ENCODE peak calls at places on chromosomes 5 and 9, in four cellular contexts. One of them, this sample, is unnamed.
A peak's percentile ranks its signal among the peaks of the same experiment; 100 is the strongest.

GRCh38 chr5:151243127-151243526 is 9.9 kb upstream of the GM2A start:
- DNase-seq in heart left ventricle: no peak
- DNase-seq in CD8-positive, alpha-beta T cell: no peak
- DNase-seq in transverse colon: no peak
- DNase-seq in this sample: no peak

GRCh38 chr5:168778536-168778935 is 199.4 kb upstream of the PANK3 start:
- DNase-seq in transverse colon: no peak
- DNase-seq in CD8-positive, alpha-beta T cell: no peak
- DNase-seq in heart left ventricle: no peak
- DNase-seq in this sample: no peak

GRCh38 chr9:98285446-98285845 is 30.0 kb upstream of the TBC1D2 start:
- DNase-seq in heart left ventricle: no peak
- DNase-seq in transverse colon: no peak
- DNase-seq in CD8-positive, alpha-beta T cell: no peak
- DNase-seq in this sample: no peak

GRCh38 chr9:127311239-127311741 is 46.7 kb downstream of the GARNL3 start:
- DNase-seq in transverse colon: peak; percentile 37
- DNase-seq in heart left ventricle: peak; percentile 45
- DNase-seq in CD8-positive, alpha-beta T cell: peak; percentile 52
- DNase-seq in this sample: peak; percentile 36

GRCh38 chr5:125283372-125283771 is 536.9 kb upstream of the ZNF608 start:
- DNase-seq in heart left ventricle: no peak
- DNase-seq in transverse colon: no peak
- DNase-seq in CD8-positive, alpha-beta T cell: no peak
- DNase-seq in this sample: no peak

GRCh38 chr9:14082732-14083131 is 231.2 kb downstream of the NFIB start:
- DNase-seq in heart left ventricle: no peak
- DNase-seq in CD8-positive, alpha-beta T cell: no peak
- DNase-seq in transverse colon: no peak
- DNase-seq in this sample: no peak

GRCh38 chr9:33290247-33290993 is at the start of gene NFX1:
- DNase-seq in CD8-positive, alpha-beta T cell: peak; percentile 99
- DNase-seq in heart left ventricle: peak; percentile 98
- DNase-seq in transverse colon: peak; percentile 99
- DNase-seq in this sample: peak; percentile 99

GRCh38 chr5:43041669-43042175 is 1.6 kb upstream of the ANXA2R start:
- DNase-seq in heart left ventricle: peak; percentile 37
- DNase-seq in transverse colon: peak; percentile 63
- DNase-seq in CD8-positive, alpha-beta T cell: no peak
- DNase-seq in this sample: peak; percentile 69

GRCh38 chr5:151673421-151673820 is 13.3 kb downstream of the SPARC start:
- DNase-seq in CD8-positive, alpha-beta T cell: no peak
- DNase-seq in transverse colon: no peak
- DNase-seq in heart left ventricle: no peak
- DNase-seq in this sample: no peak

GRCh38 chr5:172830876-172831662 is 3.0 kb upstream of the ERGIC1 start:
- DNase-seq in transverse colon: no peak
- DNase-seq in CD8-positive, alpha-beta T cell: no peak
- DNase-seq in heart left ventricle: no peak
- DNase-seq in this sample: peak; percentile 34

GRCh38 chr5:151721087-151721646 is 34.5 kb upstream of the SPARC start:
- DNase-seq in transverse colon: no peak
- DNase-seq in CD8-positive, alpha-beta T cell: no peak
- DNase-seq in heart left ventricle: no peak
- DNase-seq in this sample: no peak

GRCh38 chr5:176995896-176996767 is 10.4 kb downstream of the UIMC1 start:
- DNase-seq in CD8-positive, alpha-beta T cell: no peak
- DNase-seq in transverse colon: no peak
- DNase-seq in heart left ventricle: no peak
- DNase-seq in this sample: peak; percentile 3

GRCh38 chr9:79023134-79023577 is 548.6 kb upstream of the TLE4 start:
- DNase-seq in heart left ventricle: no peak
- DNase-seq in transverse colon: no peak
- DNase-seq in CD8-positive, alpha-beta T cell: no peak
- DNase-seq in this sample: no peak

GRCh38 chr5:91266184-91266705 is 116.9 kb downstream of the ARRDC3 start:
- DNase-seq in transverse colon: no peak
- DNase-seq in heart left ventricle: no peak
- DNase-seq in CD8-positive, alpha-beta T cell: no peak
- DNase-seq in this sample: no peak

GRCh38 chr9:13503599-13503998 is 224.1 kb upstream of the MPDZ start:
- DNase-seq in transverse colon: no peak
- DNase-seq in CD8-positive, alpha-beta T cell: no peak
- DNase-seq in heart left ventricle: no peak
- DNase-seq in this sample: no peak

GRCh38 chr9:84862786-84863185 is 193.3 kb downstream of the NTRK2 start:
- DNase-seq in transverse colon: no peak
- DNase-seq in CD8-positive, alpha-beta T cell: no peak
- DNase-seq in heart left ventricle: peak; percentile 63
- DNase-seq in this sample: no peak

GRCh38 chr9:133945977-133946753 is 46.0 kb downstream of the VAV2 start:
- DNase-seq in heart left ventricle: peak; percentile 21
- DNase-seq in CD8-positive, alpha-beta T cell: no peak
- DNase-seq in transverse colon: no peak
- DNase-seq in this sample: no peak

GRCh38 chr5:36877667-36878420 is 1.3 kb downstream of the NIPBL start:
- DNase-seq in CD8-positive, alpha-beta T cell: no peak
- DNase-seq in heart left ventricle: no peak
- DNase-seq in transverse colon: no peak
- DNase-seq in this sample: peak; percentile 28

GRCh38 chr5:143194713-143195112 is 208.8 kb downstream of the NR3C1 start:
- DNase-seq in transverse colon: no peak
- DNase-seq in heart left ventricle: no peak
- DNase-seq in CD8-positive, alpha-beta T cell: no peak
- DNase-seq in this sample: no peak

GRCh38 chr5:66894480-66895240 is 298.5 kb downstream of the MAST4 start:
- DNase-seq in heart left ventricle: no peak
- DNase-seq in CD8-positive, alpha-beta T cell: no peak
- DNase-seq in transverse colon: no peak
- DNase-seq in this sample: no peak

GRCh38 chr9:27278374-27278773 is 18.6 kb downstream of the EQTN start:
- DNase-seq in transverse colon: no peak
- DNase-seq in heart left ventricle: no peak
- DNase-seq in CD8-positive, alpha-beta T cell: no peak
- DNase-seq in this sample: no peak

GRCh38 chr5:178196413-178196812 is 7.9 kb upstream of the HNRNPAB start:
- DNase-seq in transverse colon: no peak
- DNase-seq in heart left ventricle: no peak
- DNase-seq in CD8-positive, alpha-beta T cell: no peak
- DNase-seq in this sample: no peak

GRCh38 chr9:130639866-130640555 is 24.4 kb upstream of the PRDM12 start:
- DNase-seq in heart left ventricle: no peak
- DNase-seq in CD8-positive, alpha-beta T cell: no peak
- DNase-seq in transverse colon: no peak
- DNase-seq in this sample: no peak

GRCh38 chr5:124652514-124652819 is 94.0 kb downstream of the ZNF608 start:
- DNase-seq in transverse colon: no peak
- DNase-seq in CD8-positive, alpha-beta T cell: no peak
- DNase-seq in heart left ventricle: no peak
- DNase-seq in this sample: no peak

GRCh38 chr5:159586941-159587340 is 256.7 kb upstream of the IL12B start:
- DNase-seq in transverse colon: no peak
- DNase-seq in CD8-positive, alpha-beta T cell: no peak
- DNase-seq in heart left ventricle: no peak
- DNase-seq in this sample: no peak

GRCh38 chr9:68678430-68678829 is 26.6 kb upstream of the PIP5K1B start:
- DNase-seq in heart left ventricle: peak; percentile 26
- DNase-seq in CD8-positive, alpha-beta T cell: no peak
- DNase-seq in transverse colon: peak; percentile 10
- DNase-seq in this sample: no peak

GRCh38 chr5:136811551-136811950 is 446.2 kb upstream of the TRPC7 start:
- DNase-seq in CD8-positive, alpha-beta T cell: no peak
- DNase-seq in heart left ventricle: peak; percentile 52
- DNase-seq in transverse colon: no peak
- DNase-seq in this sample: no peak

GRCh38 chr5:74123928-74124327 is 497.9 kb downstream of the ARHGEF28 start:
- DNase-seq in CD8-positive, alpha-beta T cell: no peak
- DNase-seq in heart left ventricle: no peak
- DNase-seq in transverse colon: no peak
- DNase-seq in this sample: no peak

GRCh38 chr9:123138156-123138555 is 104.7 kb downstream of the GPR21 start:
- DNase-seq in CD8-positive, alpha-beta T cell: no peak
- DNase-seq in transverse colon: no peak
- DNase-seq in heart left ventricle: no peak
- DNase-seq in this sample: no peak

GRCh38 chr5:39024884-39025283 is 49.3 kb downstream of the RICTOR start:
- DNase-seq in CD8-positive, alpha-beta T cell: no peak
- DNase-seq in heart left ventricle: no peak
- DNase-seq in transverse colon: no peak
- DNase-seq in this sample: no peak

GRCh38 chr9:14058078-14058688 is 255.8 kb downstream of the NFIB start:
- DNase-seq in heart left ventricle: no peak
- DNase-seq in transverse colon: no peak
- DNase-seq in CD8-positive, alpha-beta T cell: no peak
- DNase-seq in this sample: no peak

GRCh38 chr9:115117999-115118470 is at the start of gene TNC:
- DNase-seq in heart left ventricle: peak; percentile 74
- DNase-seq in CD8-positive, alpha-beta T cell: no peak
- DNase-seq in transverse colon: peak; percentile 50
- DNase-seq in this sample: no peak

GRCh38 chr5:71640408-71640807 is 53.3 kb downstream of the MCCC2 start:
- DNase-seq in heart left ventricle: no peak
- DNase-seq in CD8-positive, alpha-beta T cell: no peak
- DNase-seq in transverse colon: no peak
- DNase-seq in this sample: no peak

GRCh38 chr9:5835808-5836207 is 2.9 kb upstream of the ERMP1 start:
- DNase-seq in heart left ventricle: no peak
- DNase-seq in CD8-positive, alpha-beta T cell: no peak
- DNase-seq in transverse colon: no peak
- DNase-seq in this sample: no peak

GRCh38 chr5:62982348-62982747 is 403.7 kb downstream of the LRRC70 start:
- DNase-seq in CD8-positive, alpha-beta T cell: no peak
- DNase-seq in transverse colon: no peak
- DNase-seq in heart left ventricle: no peak
- DNase-seq in this sample: no peak

GRCh38 chr5:154189819-154190651 is 498 bp upstream of the GALNT10 start:
- DNase-seq in CD8-positive, alpha-beta T cell: peak; percentile 89
- DNase-seq in heart left ventricle: peak; percentile 87
- DNase-seq in transverse colon: peak; percentile 90
- DNase-seq in this sample: peak; percentile 80

GRCh38 chr5:154193636-154194035 is 3.1 kb downstream of the GALNT10 start:
- DNase-seq in CD8-positive, alpha-beta T cell: no peak
- DNase-seq in heart left ventricle: no peak
- DNase-seq in transverse colon: no peak
- DNase-seq in this sample: no peak

GRCh38 chr5:154193176-154193575 is 2.6 kb downstream of the GALNT10 start:
- DNase-seq in transverse colon: no peak
- DNase-seq in heart left ventricle: no peak
- DNase-seq in CD8-positive, alpha-beta T cell: no peak
- DNase-seq in this sample: no peak

GRCh38 chr5:154190652-154191304 is at the start of gene GALNT10:
- DNase-seq in heart left ventricle: peak; percentile 77
- DNase-seq in transverse colon: peak; percentile 70
- DNase-seq in CD8-positive, alpha-beta T cell: no peak
- DNase-seq in this sample: peak; percentile 30

DNA sequence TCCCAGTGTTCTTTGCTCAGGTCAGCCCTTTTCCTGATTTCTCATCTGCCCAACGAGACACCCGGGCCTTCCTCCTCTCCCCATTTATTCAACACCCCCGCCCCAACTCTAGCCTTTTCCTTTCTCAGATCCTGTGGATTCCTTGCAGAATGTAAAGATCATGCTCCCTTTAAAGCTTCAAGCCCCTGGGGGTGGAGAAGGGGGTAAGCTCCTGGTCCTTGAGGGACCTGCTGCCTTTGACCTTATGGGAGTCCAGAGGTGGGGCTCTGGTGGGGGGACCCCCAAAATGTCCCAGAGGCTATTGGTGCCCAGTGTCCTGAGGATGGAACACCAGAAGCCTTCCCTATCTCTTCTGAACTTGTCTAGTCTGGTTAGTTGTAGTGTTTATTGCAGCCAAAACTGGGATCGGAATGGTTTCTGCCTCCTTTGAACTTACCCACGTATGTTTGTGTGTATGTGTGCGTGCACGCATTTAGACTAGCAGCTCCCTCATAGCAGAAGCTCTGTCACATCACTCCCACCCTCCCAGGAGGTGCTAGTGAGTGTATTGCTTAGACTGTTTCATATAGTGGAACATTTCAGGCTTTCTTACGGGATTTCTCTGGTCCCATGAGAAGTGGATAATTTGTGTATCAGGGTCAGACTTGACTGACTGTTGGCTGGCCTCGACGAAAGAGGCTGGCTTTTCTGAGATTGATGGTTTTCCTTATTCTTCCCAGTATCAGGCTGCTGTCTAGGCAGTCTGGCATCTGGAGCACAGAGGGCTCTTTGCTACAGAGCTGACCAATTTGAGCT is 1.1 kb downstream of the GALNT10 start:
- DNase-seq in transverse colon: no peak
- DNase-seq in CD8-positive, alpha-beta T cell: peak; percentile 54
- DNase-seq in heart left ventricle: no peak
- DNase-seq in this sample: no peak
- H3K27ac ChIP-seq in transverse colon: peak overlapping the region; percentile 12
- H3K27ac ChIP-seq in CD8-positive, alpha-beta T cell: no peak overlapping the region
- H3K27ac ChIP-seq in heart left ventricle: peak overlapping the region; percentile 57
- H3K27ac ChIP-seq in this sample: no peak overlapping the region

DNA sequence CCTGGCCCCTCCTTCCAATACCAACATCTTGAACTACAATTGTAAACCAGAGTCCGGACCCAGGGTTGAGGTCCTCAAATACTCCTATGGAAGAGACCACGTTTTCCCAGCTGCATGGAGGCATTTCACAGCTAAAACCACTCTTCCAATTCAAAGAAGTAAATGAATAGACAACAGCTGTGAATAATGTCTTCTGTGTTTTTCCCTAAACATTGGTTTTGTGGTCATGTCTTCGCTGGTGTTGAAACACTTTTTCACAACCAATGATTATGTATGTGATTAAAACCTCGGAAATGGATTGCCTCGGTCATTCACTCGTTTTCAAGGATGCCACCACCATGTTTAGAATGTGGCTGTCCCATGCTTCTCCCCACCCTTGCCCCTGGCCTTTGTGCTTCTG is 9.4 kb upstream of the TENT4A start:
- DNase-seq in CD8-positive, alpha-beta T cell: no peak
- DNase-seq in heart left ventricle: no peak
- DNase-seq in transverse colon: no peak
- DNase-seq in this sample: no peak
- H3K4me3 ChIP-seq in CD8-positive, alpha-beta T cell: no peak overlapping the region
- H3K4me3 ChIP-seq in heart left ventricle: no peak overlapping the region
- H3K4me3 ChIP-seq in transverse colon: no peak overlapping the region
- H3K4me3 ChIP-seq in this sample: no peak overlapping the region

GRCh38 chr5:157400741-157401140 is 59.3 kb upstream of the NIPAL4 start:
- DNase-seq in CD8-positive, alpha-beta T cell: no peak
- DNase-seq in transverse colon: no peak
- DNase-seq in heart left ventricle: no peak
- DNase-seq in this sample: no peak
- H3K27ac ChIP-seq in CD8-positive, alpha-beta T cell: no peak overlapping the region
- H3K27ac ChIP-seq in transverse colon: no peak overlapping the region
- H3K27ac ChIP-seq in heart left ventricle: no peak overlapping the region
- H3K27ac ChIP-seq in this sample: no peak overlapping the region

DNA sequence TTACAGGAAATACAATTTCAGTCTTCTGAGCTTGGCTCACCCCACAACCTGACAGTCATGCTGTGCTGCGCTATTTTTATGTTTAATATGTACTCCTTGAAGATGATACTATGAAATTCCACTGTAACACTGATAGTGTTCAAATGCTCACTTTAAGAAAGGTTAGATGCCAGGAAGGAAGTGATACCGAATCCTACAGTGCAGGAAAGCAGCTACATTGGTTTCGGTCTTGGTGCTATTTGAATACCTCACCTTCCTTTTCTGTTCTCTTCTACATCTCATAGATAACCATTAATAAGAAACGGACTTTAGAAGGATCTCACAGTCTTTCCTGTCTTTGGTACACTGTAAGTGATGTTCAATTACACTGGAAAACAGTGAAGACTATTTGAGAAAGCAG is 117.6 kb downstream of the SEMA5A start:
- DNase-seq in heart left ventricle: no peak
- DNase-seq in CD8-positive, alpha-beta T cell: no peak
- DNase-seq in transverse colon: no peak
- DNase-seq in this sample: no peak
- H3K4me3 ChIP-seq in heart left ventricle: no peak overlapping the region
- H3K4me3 ChIP-seq in CD8-positive, alpha-beta T cell: no peak overlapping the region
- H3K4me3 ChIP-seq in transverse colon: no peak overlapping the region
- H3K4me3 ChIP-seq in this sample: no peak overlapping the region

This sample was measured in HL-60.